ENCODE peak calls at places on chromosomes 2 and 18, in four cellular contexts. I is mammary epithelial cell, V is H1, A is mesendoderm. O is an unnamed sample.
A peak's percentile ranks its signal among the peaks of the same experiment; 100 is the strongest.

GRCh38 chr2:7621018-7621814 is 704.0 kb downstream of the RNF144A start:
- DNase-seq in V (no peak), I (peak; percentile 15), A (no peak), O (no peak)

GRCh38 chr18:39862341-39862740 is 2092.7 kb upstream of the PIK3C3 start:
- DNase-seq in I (peak; percentile 23), V (no peak), A (no peak), O (no peak)

GRCh38 chr2:102070058-102070642 is 72.4 kb upstream of the IL1R1 start:
- DNase-seq in V (no peak), I (no peak), A (no peak), O (no peak)

GRCh38 chr2:68974251-68974650 is at the start of gene GKN1:
- DNase-seq in A (no peak), I (peak; percentile 26), V (no peak), O (no peak)

GRCh38 chr2:159711562-159712193 is 628 bp upstream of the MARCHF7 start:
- DNase-seq in I (no peak), A (no peak), V (no peak), O (no peak)

GRCh38 chr2:190410171-190410570 is 2.0 kb downstream of the MFSD6 start:
- DNase-seq in I (no peak), V (no peak), A (no peak), O (no peak)

GRCh38 chr18:43422483-43422882 is 145.2 kb upstream of the SYT4 start:
- DNase-seq in V (no peak), I (no peak), A (peak; percentile 57), O (peak; percentile 63)

GRCh38 chr2:71069376-71069775 is 928 bp downstream of the NAGK start:
- DNase-seq in V (no peak), I (peak; percentile 8), A (no peak), O (no peak)

GRCh38 chr2:172884336-172884735 is 148.7 kb downstream of the RAPGEF4 start:
- DNase-seq in I (peak; percentile 60), A (no peak), V (no peak), O (no peak)

GRCh38 chr2:98952971-98953370 is 16.9 kb upstream of the CRACDL start:
- DNase-seq in A (no peak), V (no peak), I (peak; percentile 50), O (no peak)

GRCh38 chr2:70726947-70727725 is 40.9 kb downstream of the ADD2 start:
- DNase-seq in A (no peak), V (no peak), I (peak; percentile 71), O (no peak)

GRCh38 chr2:28956890-28957289 is 24.2 kb upstream of the TOGARAM2 start:
- DNase-seq in A (peak; percentile 57), V (no peak), I (no peak), O (peak; percentile 70)

GRCh38 chr2:219250044-219250781 is 2.8 kb upstream of the TUBA4B start:
- DNase-seq in V (no peak), I (no peak), A (no peak), O (no peak)

GRCh38 chr2:219247678-219248642 is 2.7 kb downstream of the STK16 start:
- DNase-seq in V (no peak), I (no peak), A (peak; percentile 75), O (peak; percentile 54)

GRCh38 chr2:219251656-219252055 is 1.4 kb upstream of the TUBA4B start:
- DNase-seq in A (peak; percentile 34), I (no peak), V (no peak), O (no peak)

GRCh38 chr2:219248845-219249202 is 3.5 kb downstream of the STK16 start:
- DNase-seq in A (no peak), V (no peak), I (no peak), O (no peak)

DNA sequence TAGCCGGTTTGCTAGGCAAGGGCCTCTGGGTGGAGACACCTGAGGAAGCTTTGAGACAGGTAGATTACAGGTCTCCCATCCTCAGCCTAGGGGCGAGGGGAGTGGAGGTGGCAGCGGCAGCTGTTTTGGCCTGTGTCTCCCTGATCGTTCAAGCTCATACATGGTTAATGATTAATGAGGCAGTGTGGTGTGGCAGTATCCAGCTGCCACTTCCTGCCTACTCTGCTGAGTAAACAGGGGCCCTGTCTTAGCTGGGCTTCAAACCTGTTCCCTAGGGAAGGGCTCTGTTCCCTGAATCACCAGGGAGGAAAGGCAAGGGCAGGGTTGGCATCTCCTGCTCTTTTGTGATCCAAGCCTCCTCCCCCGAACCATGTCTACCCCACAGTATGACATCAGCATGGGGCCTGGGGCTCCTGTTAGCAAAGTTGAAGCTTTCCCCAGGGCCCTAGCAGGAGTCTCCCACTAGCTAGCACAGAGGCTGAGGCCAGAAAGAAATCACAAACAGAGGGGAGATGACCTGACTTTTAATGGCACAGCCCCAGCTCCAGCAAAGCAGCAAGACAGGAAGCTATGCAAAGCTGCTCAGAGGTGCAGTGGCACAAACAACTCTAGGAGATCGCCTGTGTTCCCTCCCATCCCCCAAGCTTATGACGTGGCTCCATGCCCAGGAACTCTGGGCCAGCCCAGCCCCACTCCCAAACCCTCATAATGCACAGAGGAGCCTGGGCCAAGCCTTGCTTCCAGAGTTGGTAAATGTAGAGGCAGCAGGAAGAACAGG is 3.7 kb upstream of the TUBA4B start:
- DNase-seq in V (no peak), A (peak; percentile 61), I (peak; percentile 92), O (peak; percentile 14)
- H3K79me2 ChIP-seq in V (no peaks in the 10 kb centered on the region), A (peaks cover 2% of the 10 kb centered on the region), I (peaks cover 72% of the 10 kb centered on the region), O (peaks cover 4% of the 10 kb centered on the region)

GRCh38 chr18:13544953-13545352 is 181.4 kb downstream of the FAM210A start:
- DNase-seq in V (no peak), I (no peak), A (no peak), O (no peak)

GRCh38 chr18:13545955-13546354 is 180.4 kb downstream of the FAM210A start:
- DNase-seq in I (no peak), V (no peak), A (no peak), O (no peak)

GRCh38 chr18:13547347-13547746 is 179.0 kb downstream of the FAM210A start:
- DNase-seq in A (no peak), V (no peak), I (no peak), O (no peak)

GRCh38 chr18:13543811-13544732 is 182.3 kb downstream of the FAM210A start:
- DNase-seq in I (no peak), V (no peak), A (peak; percentile 30), O (no peak)

DNA sequence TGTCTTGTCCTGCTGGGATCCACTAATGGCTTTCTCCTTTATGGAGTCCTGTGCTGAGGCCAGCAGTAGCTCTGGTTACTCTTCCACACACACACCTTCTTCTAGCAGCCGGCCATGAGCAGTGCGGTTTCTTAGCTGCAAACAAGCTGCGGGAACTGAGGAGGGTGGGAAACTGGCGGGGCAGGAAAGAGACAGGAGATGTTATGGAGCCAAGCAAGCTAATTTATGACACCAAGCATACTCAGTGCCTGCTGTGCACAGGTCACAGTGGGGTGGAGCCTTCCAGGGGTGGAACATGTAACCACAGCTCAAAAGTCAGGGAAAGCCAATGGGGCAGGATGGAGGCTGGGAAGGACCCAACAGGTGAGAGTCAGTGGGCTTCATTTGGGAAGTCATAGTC is 180.8 kb downstream of the FAM210A start:
- DNase-seq in I (no peak), V (no peak), A (no peak), O (no peak)
- H3K4me1 ChIP-seq in I (no peaks in the 10 kb centered on the region), V (no peaks in the 10 kb centered on the region), A (peaks cover 4% of the 10 kb centered on the region), O (no peaks in the 10 kb centered on the region)

GRCh38 chr2:183035298-183035953 is 2.8 kb downstream of the NCKAP1 start:
- DNase-seq in V (no peak), I (peak; percentile 60), A (no peak), O (no peak)
- H3K79me2 ChIP-seq in V (peaks cover 34% of the 10 kb centered on the region), I (peaks cover 77% of the 10 kb centered on the region), A (peaks cover 58% of the 10 kb centered on the region), O (peaks cover 71% of the 10 kb centered on the region)

DNA sequence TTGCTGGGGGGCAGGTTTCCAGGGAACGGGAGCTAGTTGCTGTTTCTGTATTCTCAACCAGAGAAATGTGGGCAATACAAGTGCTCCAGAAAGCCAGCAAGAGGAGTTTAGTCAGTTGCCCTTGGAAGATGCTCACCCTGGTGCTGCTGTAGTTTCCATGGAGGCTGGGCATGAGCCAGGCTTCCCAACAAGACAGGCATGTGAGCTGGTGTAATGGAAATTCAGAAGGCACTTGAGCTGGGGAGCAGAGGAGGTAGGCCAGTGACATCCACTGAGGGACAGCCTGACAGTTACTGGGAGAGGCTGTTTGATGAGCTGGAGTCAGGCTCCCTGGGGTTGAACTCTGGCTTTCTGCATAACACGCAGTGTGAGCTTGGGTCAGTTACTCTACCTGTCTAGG is 7.7 kb downstream of the HK2 start:
- DNase-seq in V (no peak), I (no peak), A (no peak), O (no peak)
- H3K4me1 ChIP-seq in V (peaks cover 7% of the 10 kb centered on the region), I (peaks cover 53% of the 10 kb centered on the region), A (peaks cover 16% of the 10 kb centered on the region), O (peaks cover 71% of the 10 kb centered on the region)

GRCh38 chr2:85356186-85356585 is 1.6 kb downstream of the ELMOD3 start:
- DNase-seq in A (peak; percentile 83), I (no peak), V (no peak), O (no peak)

GRCh38 chr2:85354286-85355072 is at the start of the genes ELMOD3 and RETSAT:
- DNase-seq in A (peak; percentile 100), V (peak; percentile 96), I (peak; percentile 99), O (peak; percentile 100)

GRCh38 chr2:85355521-85355920 is 952 bp downstream of the ELMOD3 start:
- DNase-seq in V (no peak), I (no peak), A (no peak), O (no peak)

GRCh38 chr2:85355073-85355410 is 473 bp downstream of the ELMOD3 start:
- DNase-seq in I (peak; percentile 14), A (peak; percentile 23), V (no peak), O (no peak)

DNA sequence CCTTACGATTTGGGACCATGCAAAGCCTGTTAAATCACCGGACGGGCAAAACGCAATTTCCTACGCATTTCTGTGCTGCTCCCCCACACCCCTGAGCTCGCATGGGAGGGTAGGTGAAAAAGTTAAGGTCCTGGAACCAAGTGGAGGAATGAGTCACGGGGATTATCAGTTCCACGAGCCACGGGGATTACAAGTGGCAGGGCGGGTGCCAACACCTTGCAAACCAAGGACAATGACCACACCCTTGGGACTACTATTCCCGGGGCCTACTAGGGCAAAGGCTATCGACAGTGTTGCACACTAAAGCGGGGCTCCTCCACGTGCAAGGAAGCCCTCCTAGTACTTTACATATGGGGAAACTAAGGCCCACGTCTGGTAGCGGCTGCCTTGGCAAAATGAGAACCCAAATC is 447 bp downstream of the RETSAT start:
- DNase-seq in A (peak; percentile 9), I (peak; percentile 28), V (no peak), O (no peak)
- H3K79me2 ChIP-seq in A (no peaks in the 10 kb centered on the region), I (peaks cover 71% of the 10 kb centered on the region), V (no peaks in the 10 kb centered on the region), O (no peaks in the 10 kb centered on the region)